ENCODE peak calls at places on chromosomes 5 and 9, in four cellular contexts. B is uterus, I is IMR-90, V is GM12891. C is an unnamed sample.

GRCh38 chr9:69971643-69972449 is 71.8 kb upstream of the MAMDC2 start:
- DNase-seq in B (peak; percentile 83), I (peak; percentile 68), V (peak; percentile 26), C (peak; percentile 50)

GRCh38 chr5:149001154-149001553 is 61.7 kb downstream of the SH3TC2 start:
- DNase-seq in B (no peak), I (peak; percentile 68), V (no peak), C (no peak)

GRCh38 chr9:15423328-15423985 is 781 bp downstream of the SNAPC3 start:
- DNase-seq in B (no peak), I (peak; percentile 43), V (no peak), C (no peak)

GRCh38 chr5:140261403-140262171 is 41.3 kb downstream of the PFDN1 start:
- DNase-seq in B (peak; percentile 87), I (peak; percentile 92), V (no peak), C (peak; percentile 73)

GRCh38 chr5:26945881-26946280 is 92.5 kb downstream of the CDH9 start:
- DNase-seq in B (no peak), I (no peak), V (no peak), C (no peak)

GRCh38 chr5:72222521-72222920 is 97.5 kb downstream of the MRPS27 start:
- DNase-seq in B (no peak), I (no peak), V (no peak), C (no peak)

GRCh38 chr9:25094518-25094917 is 548.8 kb upstream of the IZUMO3 start:
- DNase-seq in B (no peak), I (no peak), V (no peak), C (no peak)

GRCh38 chr5:14706615-14707021 is 42.1 kb downstream of the OTULIN start:
- DNase-seq in B (no peak), I (peak; percentile 79), V (no peak), C (no peak)

GRCh38 chr5:163354685-163355084 is 82.7 kb upstream of the CCNG1 start:
- DNase-seq in B (no peak), I (no peak), V (peak; percentile 35), C (no peak)

GRCh38 chr5:112141582-112141981 is 277.5 kb downstream of the EPB41L4A start:
- DNase-seq in B (no peak), I (no peak), V (no peak), C (no peak)

GRCh38 chr9:92455217-92455616 is 27.1 kb downstream of the ASPN start:
- DNase-seq in B (no peak), I (no peak), V (no peak), C (peak; percentile 14)

GRCh38 chr9:19162956-19163355 is 35.7 kb upstream of the PLIN2 start:
- DNase-seq in B (peak; percentile 36), I (no peak), V (no peak), C (no peak)

GRCh38 chr5:74903165-74903787 is 37.1 kb upstream of the FAM169A start:
- DNase-seq in B (no peak), I (no peak), V (peak; percentile 47), C (no peak)

GRCh38 chr5:159262859-159263568 is at the start of gene UBLCP1:
- DNase-seq in B (peak; percentile 76), I (peak; percentile 73), V (peak; percentile 79), C (peak; percentile 68)
- TF ChIP-seq POLR2A in B (peak; percentile 50), I (peak; percentile 68), V (peak; percentile 89), C (peak; percentile 74)

GRCh38 chr5:611731-612486 is at the start of gene CEP72:
- DNase-seq in B (peak; percentile 87), I (peak; percentile 76), V (peak; percentile 97), C (peak; percentile 98)
- TF ChIP-seq POLR2A in B (no peak), I (peak; percentile 36), V (no peak), C (peak; percentile 84)

DNA sequence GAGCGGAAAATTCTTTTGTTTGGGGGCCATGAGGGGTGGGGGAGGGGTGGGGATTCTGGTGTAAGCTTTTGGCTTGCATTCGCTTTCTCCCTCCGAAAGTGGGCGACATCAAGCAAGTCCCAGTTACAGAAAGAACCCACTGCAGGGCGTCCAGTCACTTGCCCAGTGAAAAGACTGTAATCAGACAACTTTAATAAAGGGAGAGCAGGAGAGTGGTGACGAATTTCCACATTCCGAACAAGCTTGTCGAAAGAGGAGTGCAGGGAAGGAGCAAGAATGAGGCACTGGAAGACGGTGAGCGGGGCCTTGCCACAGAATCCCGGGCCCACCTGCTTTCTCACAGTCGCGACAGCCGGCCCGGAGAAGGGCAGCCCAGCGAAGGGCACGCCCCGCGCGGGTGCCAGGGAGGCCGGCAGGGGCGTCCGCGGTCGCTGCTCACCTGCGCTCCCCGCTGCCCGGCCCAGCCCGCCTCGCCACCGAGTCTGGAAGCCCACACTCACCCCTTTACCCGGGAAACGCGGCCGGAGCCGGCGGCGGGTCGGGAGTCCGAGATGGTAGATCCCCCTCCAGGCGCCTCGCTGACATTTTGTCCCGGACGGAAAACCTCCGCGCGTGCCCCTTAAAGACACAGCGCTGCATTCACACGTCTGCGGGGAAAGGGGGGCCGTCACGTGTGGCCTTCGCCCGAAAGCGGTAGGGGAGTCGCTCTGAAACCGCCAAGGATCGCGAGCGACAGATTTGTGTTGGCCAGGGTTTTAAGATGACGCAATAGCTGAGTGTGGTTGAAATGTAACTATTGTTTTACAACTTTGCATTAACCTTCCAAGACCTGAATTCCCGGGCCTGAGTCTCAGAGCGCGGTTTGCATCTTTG is at the start of gene ZBED3:
- DNase-seq in B (peak; percentile 78), I (peak; percentile 74), V (peak; percentile 54), C (peak; percentile 59)
- TF ChIP-seq POLR2A in B (no peak), I (no peak), V (peak; percentile 12), C (no peak)

DNA sequence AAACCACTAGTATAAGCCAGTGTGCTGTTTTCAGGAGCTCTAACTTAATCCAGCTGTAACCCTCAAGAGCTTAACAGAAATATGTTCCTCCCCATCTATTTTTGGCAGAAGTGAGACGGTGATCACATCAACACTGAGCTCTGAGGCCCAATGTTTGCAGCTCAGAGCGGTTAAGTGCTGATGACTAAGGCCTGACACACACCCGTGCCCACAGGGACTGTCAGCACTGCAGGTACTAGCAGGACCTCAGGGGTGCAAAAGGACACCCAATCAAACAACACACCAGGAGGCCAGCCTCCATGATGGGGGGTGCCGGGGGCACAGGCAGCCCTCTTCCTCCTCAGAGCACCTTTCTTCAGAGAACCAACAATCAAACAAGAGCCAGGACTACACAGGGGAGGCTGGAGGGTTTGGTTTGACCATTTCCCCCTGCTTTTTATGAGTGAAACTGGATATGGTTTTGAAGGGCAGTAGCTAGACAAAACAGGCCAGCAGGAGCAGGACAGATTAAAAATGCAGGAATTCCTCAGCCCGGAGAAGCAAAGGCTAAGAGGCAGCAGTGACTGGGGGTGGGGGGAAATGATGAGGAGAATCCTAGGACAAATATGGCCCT is 61.3 kb downstream of the RAPGEF1 start:
- DNase-seq in B (peak; percentile 83), I (peak; percentile 98), V (peak; percentile 66), C (peak; percentile 44)
- TF ChIP-seq POLR2A in B (peak; percentile 16), I (peak; percentile 24), V (peak; percentile 76), C (no peak)

GRCh38 chr5:138467711-138468132 is 2.4 kb downstream of the EGR1 start:
- DNase-seq in B (no peak), I (no peak), V (no peak), C (no peak)
- TF ChIP-seq POLR2A in B (no peak), I (no peak), V (no peak), C (no peak)

DNA sequence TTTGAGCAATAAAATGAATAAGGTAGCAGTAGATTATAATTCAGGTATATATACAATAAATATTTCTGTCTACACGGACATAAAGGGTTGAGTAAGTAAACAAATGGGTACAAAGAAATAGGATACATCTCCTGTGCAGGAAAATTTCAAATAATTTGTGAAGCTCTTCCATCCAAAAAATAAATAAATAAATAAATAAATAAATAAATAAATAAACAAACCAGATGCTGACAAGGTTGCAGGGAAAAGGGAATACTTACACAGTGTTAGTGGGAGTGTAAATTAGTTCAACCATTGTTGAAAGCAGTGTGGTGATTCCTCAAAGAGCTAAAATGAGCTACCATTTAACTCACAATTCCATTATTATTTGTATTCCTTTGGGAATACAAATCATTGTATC is 227.3 kb upstream of the CDH18 start:
- DNase-seq in B (no peak), I (no peak), V (no peak), C (no peak)
- TF ChIP-seq POLR2A in B (no peak), I (no peak), V (no peak), C (no peak)

C was measured in H54.